ENCODE peak calls at places on chromosomes 1 and 21, in four cellular contexts. Y is K562, M is endothelial cell of umbilical vein, G is IMR-90. F is an unnamed sample. For H3K9me1, the result is how much of the 10 kb centered on the place peaks cover.

GRCh38 chr1:196997428-196997827 is 20.1 kb downstream of the CFHR5 start:
- DNase-seq in G (peak), Y (no peak), M (no peak), F (no peak)

GRCh38 chr1:17765444-17766411 is 10.6 kb downstream of the ACTL8 start:
- DNase-seq in G (peak), M (no peak), Y (no peak), F (no peak)

GRCh38 chr21:42047821-42048613 is 23.1 kb upstream of the UMODL1 start:
- DNase-seq in G (peak), Y (no peak), M (peak), F (no peak)

GRCh38 chr1:32263744-32264143 is 12.7 kb downstream of the LCK start:
- DNase-seq in Y (no peak), G (no peak), M (no peak), F (no peak)

GRCh38 chr1:155038602-155039307 is 5.1 kb downstream of the DCST1 start:
- DNase-seq in Y (peak), M (no peak), G (peak), F (no peak)

GRCh38 chr1:160342520-160342919 is 530 bp downstream of the COPA start:
- DNase-seq in M (peak), Y (peak), G (no peak), F (no peak)

GRCh38 chr1:28450561-28450960 is 55.3 kb upstream of the RCC1 start:
- DNase-seq in M (no peak), G (no peak), Y (no peak), F (no peak)

GRCh38 chr1:170986901-170987300 is 51.6 kb downstream of the MROH9 start:
- DNase-seq in G (no peak), Y (no peak), M (no peak), F (no peak)

GRCh38 chr1:33966346-33967141 is 102.7 kb downstream of the HMGB4 start:
- DNase-seq in M (no peak), G (peak), Y (no peak), F (no peak)

GRCh38 chr1:216902669-216903388 is 179.6 kb upstream of the ESRRG start:
- DNase-seq in G (peak), Y (no peak), M (no peak), F (peak)

GRCh38 chr1:100930494-100930893 is 34.6 kb downstream of the SLC30A7 start:
- DNase-seq in Y (no peak), M (no peak), G (no peak), F (no peak)

GRCh38 chr1:226092955-226093354 is 30.4 kb downstream of the H3-3A start:
- DNase-seq in G (peak), M (no peak), Y (no peak), F (no peak)

GRCh38 chr1:63272811-63273210 is 49.6 kb upstream of the FOXD3 start:
- DNase-seq in M (no peak), Y (no peak), G (no peak), F (no peak)

GRCh38 chr1:64986903-64987871 is 20.8 kb upstream of the JAK1 start:
- DNase-seq in Y (no peak), M (no peak), G (peak), F (no peak)

GRCh38 chr1:64505232-64505943 is 35.5 kb downstream of the CACHD1 start:
- DNase-seq in M (no peak), G (no peak), Y (peak), F (no peak)

GRCh38 chr1:215003686-215004085 is 78.9 kb upstream of the KCNK2 start:
- DNase-seq in Y (no peak), G (no peak), M (no peak), F (no peak)

GRCh38 chr1:165851034-165851658 is 23.7 kb downstream of the UCK2 start:
- DNase-seq in M (no peak), Y (peak), G (peak), F (peak)

GRCh38 chr1:51220548-51220947 is 15.5 kb upstream of the RNF11 start:
- DNase-seq in G (no peak), M (no peak), Y (no peak), F (no peak)

GRCh38 chr1:191886977-191887376 is 271.3 kb upstream of the RGS18 start:
- DNase-seq in Y (no peak), M (peak), G (no peak), F (no peak)

GRCh38 chr1:199931666-199932377 is 95.7 kb upstream of the NR5A2 start:
- DNase-seq in M (no peak), G (no peak), Y (peak), F (no peak)

GRCh38 chr1:167060141-167061072 is 29.8 kb downstream of the GPA33 start:
- DNase-seq in Y (no peak), M (no peak), G (no peak), F (no peak)

GRCh38 chr1:175524003-175524402 is 219.4 kb downstream of the TNR start:
- DNase-seq in Y (no peak), G (no peak), M (no peak), F (no peak)

GRCh38 chr1:106447466-106447865 is 609.0 kb upstream of the PRMT6 start:
- DNase-seq in G (no peak), Y (no peak), M (no peak), F (no peak)

GRCh38 chr1:228374711-228375577 is 31.7 kb downstream of the TRIM11 start:
- DNase-seq in G (peak), M (peak), Y (no peak), F (no peak)

GRCh38 chr21:38308010-38308784 is 51.4 kb downstream of the KCNJ15 start:
- DNase-seq in M (peak), Y (no peak), G (peak), F (no peak)

GRCh38 chr1:67451377-67451776 is 21.2 kb upstream of the SERBP1 start:
- DNase-seq in M (no peak), Y (no peak), G (no peak), F (no peak)
- H2AFZ ChIP-seq in M (no peak), Y (peak), G (no peak), F (no peak)

DNA sequence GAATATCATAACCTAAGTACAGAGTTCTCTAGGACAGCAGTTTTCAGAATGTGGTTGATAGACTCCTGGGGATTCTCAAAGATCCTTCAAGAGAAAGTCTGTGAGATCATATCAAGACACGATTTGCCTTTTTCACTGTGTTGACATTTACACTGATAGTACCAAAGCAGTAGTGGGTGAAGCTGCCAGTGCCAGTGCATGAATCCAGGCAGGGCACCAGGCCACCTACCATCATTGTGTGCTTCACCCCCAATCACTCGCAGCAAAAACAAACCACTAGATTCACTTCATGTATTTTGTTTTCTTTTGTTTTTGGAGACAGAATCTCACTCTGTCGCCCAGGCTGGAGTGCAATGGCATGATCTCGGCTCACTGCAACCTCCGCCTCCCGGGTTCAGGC is 23.9 kb downstream of the DNAJC16 start:
- DNase-seq in M (no peak), G (no peak), Y (no peak), F (no peak)
- H3K9me1 ChIP-seq in M (under half), G (under half), Y (under half), F (under half)

DNA sequence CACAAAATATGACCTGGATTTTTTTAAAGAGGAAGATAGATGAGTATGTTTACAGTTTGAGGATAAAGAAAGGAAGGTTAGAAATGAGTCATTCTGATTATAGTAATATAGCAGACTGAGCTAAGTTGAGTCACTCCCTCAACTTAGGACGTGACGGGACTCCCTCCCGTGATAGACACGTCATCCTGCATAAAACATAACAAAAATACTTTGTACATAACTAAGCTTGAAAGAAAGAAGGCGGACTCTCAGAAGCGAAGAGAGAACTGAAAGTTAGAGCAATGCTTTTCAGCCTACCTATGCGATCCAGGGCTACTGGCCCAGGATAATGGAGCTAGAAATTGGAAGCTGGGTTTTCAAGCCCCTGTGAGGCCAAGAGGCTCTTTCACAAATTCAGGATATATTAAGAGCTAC is 53.0 kb upstream of the DESI2 start:
- DNase-seq in G (peak), Y (peak), M (peak), F (peak)
- H2AFZ ChIP-seq in G (peak), Y (peak), M (peak), F (peak)

DNA sequence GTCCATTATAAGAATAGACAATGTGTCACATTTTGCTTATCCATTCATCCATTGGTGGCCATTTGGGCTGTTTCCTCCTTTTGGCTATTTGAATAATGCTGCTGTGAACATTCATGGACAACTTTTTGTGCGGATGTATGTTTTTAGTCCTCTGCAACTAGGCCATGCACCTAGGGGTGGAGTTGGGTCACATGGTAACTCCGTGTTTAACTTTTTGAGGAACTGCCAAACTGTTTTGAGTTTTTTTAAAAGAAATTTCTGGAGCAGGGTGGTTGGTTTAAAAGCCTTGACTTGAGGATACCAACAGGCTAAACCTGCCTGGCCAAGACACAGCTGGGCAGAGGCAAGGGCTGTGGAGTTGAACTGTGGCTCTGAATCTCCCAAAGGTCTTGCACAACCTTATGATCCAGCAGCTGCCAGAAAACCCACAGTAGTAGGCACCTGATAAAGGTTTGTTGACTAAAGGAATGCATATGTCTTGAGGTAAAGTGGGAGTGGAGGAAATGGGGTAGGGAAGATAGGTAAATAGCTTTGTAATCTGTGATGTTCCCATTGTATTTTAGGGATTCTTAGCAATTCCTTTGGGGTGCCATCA is 5.6 kb upstream of the RPTN start:
- DNase-seq in G (no peak), Y (no peak), M (no peak), F (no peak)
- H3K9me1 ChIP-seq in G (under half), Y (under half), M (under half), F (under half)

GRCh38 chr1:212771341-212771740 is 20.2 kb downstream of the NSL1 start:
- DNase-seq in Y (no peak), M (no peak), G (no peak), F (no peak)
- H2AFZ ChIP-seq in Y (no peak), M (no peak), G (no peak), F (no peak)

GRCh38 chr1:109268431-109269211 is 14.3 kb downstream of the PSRC1 start:
- DNase-seq in G (no peak), Y (no peak), M (no peak), F (no peak)
- H3K9me1 ChIP-seq in G (under half), Y (under half), M (under half), F (under half)

GRCh38 chr1:25239681-25240541 is 7.3 kb downstream of the RSRP1 start:
- DNase-seq in Y (peak), M (peak), G (peak), F (no peak)
- H2AFZ ChIP-seq in Y (peak), M (peak), G (peak), F (peak)